ENCODE peak calls at places on chromosomes 13 and 19, in nine cellular contexts. J is H1; F is CD8-positive, alpha-beta memory T cell; H is AG04450; M is CD8-positive, alpha-beta T cell; G is cardiac muscle cell; N is suprapubic skin; A is mesendoderm; W is transverse colon. P is an unnamed sample.

GRCh38 chr19:48873476-48874308 is 1.5 kb downstream of the PPP1R15A start:
- DNase-seq in N (no peak), H (no peak), J (no peak), A (peak; percentile 89), W (no peak), F (no peak), M (no peak), G (no peak), P (peak; percentile 37)

GRCh38 chr19:47228168-47228936 is 2.6 kb downstream of the BBC3 start:
- DNase-seq in M (peak; percentile 48), G (peak; percentile 62), A (peak; percentile 71), F (peak; percentile 37), N (no peak), J (no peak), H (no peak), W (peak; percentile 74), P (peak; percentile 49)

GRCh38 chr19:53844849-53845246 is 20.7 kb upstream of the NLRP12 start:
- DNase-seq in M (no peak), A (no peak), J (no peak), H (no peak), W (no peak), F (no peak), G (no peak), N (no peak), P (no peak)

GRCh38 chr13:79003989-79004550 is 345.1 kb upstream of the OBI1 start:
- DNase-seq in W (no peak), A (no peak), H (no peak), J (no peak), M (no peak), G (no peak), N (no peak), F (no peak), P (no peak)

GRCh38 chr13:54852831-54853230 is 1824.2 kb downstream of the OLFM4 start:
- DNase-seq in H (no peak), W (no peak), M (no peak), F (no peak), G (no peak), A (no peak), N (no peak), J (no peak), P (no peak)

GRCh38 chr19:35295792-35296462 is 4.0 kb downstream of the MAG start:
- DNase-seq in W (peak; percentile 16), G (peak; percentile 43), H (no peak), N (no peak), J (no peak), F (no peak), A (no peak), M (peak; percentile 26), P (peak; percentile 65)

GRCh38 chr19:48405850-48406249 is 12.4 kb downstream of the GRIN2D start:
- DNase-seq in W (no peak), G (no peak), M (no peak), F (no peak), H (no peak), N (no peak), J (no peak), A (no peak), P (no peak)

GRCh38 chr19:42086770-42087550 is 11.0 kb downstream of the ZNF574 start:
- DNase-seq in N (no peak), F (no peak), H (no peak), G (no peak), W (no peak), A (no peak), M (no peak), J (no peak), P (no peak)

GRCh38 chr13:100301418-100301817 is 212.5 kb downstream of the PCCA start:
- DNase-seq in G (peak; percentile 13), W (no peak), M (no peak), J (no peak), A (no peak), F (no peak), H (no peak), N (no peak), P (no peak)

GRCh38 chr19:35119091-35119490 is 3.5 kb downstream of the FXYD3 start:
- DNase-seq in M (no peak), W (no peak), H (no peak), J (no peak), A (no peak), F (no peak), N (no peak), G (no peak), P (no peak)

GRCh38 chr13:113145496-113145895 is 13.0 kb upstream of the PROZ start:
- DNase-seq in H (no peak), W (no peak), F (no peak), A (no peak), M (no peak), G (no peak), N (no peak), J (no peak), P (no peak)

GRCh38 chr13:23674795-23675640 is 104.8 kb downstream of the TNFRSF19 start:
- DNase-seq in J (no peak), W (no peak), H (peak; percentile 92), M (no peak), F (no peak), A (no peak), N (no peak), G (no peak), P (no peak)

GRCh38 chr13:43545317-43545874 is 241.4 kb downstream of the ENOX1 start:
- DNase-seq in J (no peak), F (no peak), M (no peak), N (no peak), H (no peak), G (no peak), W (no peak), A (no peak), P (no peak)

GRCh38 chr19:6478815-6479214 is 2.8 kb downstream of the DENND1C start:
- DNase-seq in F (no peak), W (no peak), N (no peak), H (no peak), G (no peak), M (no peak), J (no peak), A (no peak), P (no peak)

GRCh38 chr19:6479836-6480398 is 1.7 kb downstream of the DENND1C start:
- DNase-seq in J (no peak), W (no peak), N (no peak), M (no peak), F (no peak), H (no peak), A (no peak), G (no peak), P (no peak)

GRCh38 chr19:6481541-6482342 is at the start of gene DENND1C:
- DNase-seq in N (no peak), A (peak; percentile 45), H (no peak), M (peak; percentile 70), F (peak; percentile 43), G (peak; percentile 54), J (no peak), W (peak; percentile 66), P (peak; percentile 34)

GRCh38 chr19:6482343-6482686 is 728 bp upstream of the DENND1C start:
- DNase-seq in M (no peak), J (no peak), A (no peak), H (no peak), W (no peak), F (no peak), G (no peak), N (no peak), P (no peak)

GRCh38 chr19:6480843-6481415 is 658 bp downstream of the DENND1C start:
- DNase-seq in F (no peak), H (no peak), A (no peak), N (no peak), J (no peak), W (no peak), M (no peak), G (no peak), P (no peak)
- H3K27ac ChIP-seq in F (peak overlapping the region; percentile 80), H (no peak overlapping the region), A (no peak overlapping the region), N (no peak overlapping the region), J (no peak overlapping the region), W (peak overlapping the region; percentile 62), M (peak overlapping the region; percentile 92), G (no peak overlapping the region), P (peak overlapping the region; percentile 84)

GRCh38 chr13:38688674-38689073 is 1.8 kb downstream of the FREM2 start:
- DNase-seq in J (no peak), H (no peak), N (no peak), G (no peak), M (no peak), A (no peak), F (no peak), W (no peak), P (no peak)
- H3K27ac ChIP-seq in J (no peak overlapping the region), H (no peak overlapping the region), N (no peak overlapping the region), G (no peak overlapping the region), M (no peak overlapping the region), A (no peak overlapping the region), F (no peak overlapping the region), W (no peak overlapping the region), P (no peak overlapping the region)

GRCh38 chr19:10601999-10602329 is 14.9 kb upstream of the AP1M2 start:
- DNase-seq in F (no peak), G (no peak), W (no peak), N (no peak), A (no peak), M (no peak), H (no peak), J (no peak), P (no peak)
- H3K27ac ChIP-seq in F (peak overlapping the region; percentile 16), G (no peak overlapping the region), W (no peak overlapping the region), N (no peak overlapping the region), A (no peak overlapping the region), M (no peak overlapping the region), H (no peak overlapping the region), J (no peak overlapping the region), P (no peak overlapping the region)

GRCh38 chr19:16088985-16089846 is 12.9 kb downstream of the TPM4 start:
- DNase-seq in N (no peak), J (no peak), G (no peak), H (no peak), A (no peak), W (no peak), F (no peak), M (no peak), P (no peak)
- H3K27ac ChIP-seq in N (no peak overlapping the region), J (no peak overlapping the region), G (no peak overlapping the region), H (no peak overlapping the region), A (no peak overlapping the region), W (peak overlapping the region; percentile 100), F (no peak overlapping the region), M (no peak overlapping the region), P (peak overlapping the region; percentile 34)

GRCh38 chr19:29662604-29663404 is 2.5 kb upstream of the PLEKHF1 start:
- DNase-seq in H (peak; percentile 85), W (peak; percentile 52), G (peak; percentile 11), N (no peak), A (peak; percentile 23), J (no peak), F (no peak), M (no peak), P (no peak)

GRCh38 chr19:29663861-29664752 is 1.2 kb upstream of the PLEKHF1 start:
- DNase-seq in G (no peak), M (no peak), W (no peak), N (no peak), H (no peak), A (peak; percentile 42), F (no peak), J (no peak), P (no peak)

GRCh38 chr19:29665215-29665825 is at the start of gene PLEKHF1:
- DNase-seq in J (no peak), M (peak; percentile 81), N (peak; percentile 93), W (peak; percentile 94), H (no peak), A (peak; percentile 83), F (peak; percentile 81), G (peak; percentile 92), P (peak; percentile 86)

GRCh38 chr19:29665826-29666633 is 769 bp downstream of the PLEKHF1 start:
- DNase-seq in H (no peak), N (no peak), F (no peak), W (peak; percentile 41), J (no peak), A (peak; percentile 79), G (peak; percentile 22), M (no peak), P (no peak)

GRCh38 chr19:29664753-29665214 is 477 bp upstream of the PLEKHF1 start:
- DNase-seq in M (no peak), H (no peak), W (no peak), G (no peak), N (no peak), F (no peak), J (no peak), A (no peak), P (no peak)
- H3K27ac ChIP-seq in M (peak overlapping the region; percentile 69), H (no peak overlapping the region), W (peak overlapping the region; percentile 90), G (no peak overlapping the region), N (peak overlapping the region; percentile 85), F (peak overlapping the region; percentile 69), J (no peak overlapping the region), A (no peak overlapping the region), P (peak overlapping the region; percentile 94)

P was measured in CD4-positive, CD25-positive, alpha-beta regulatory T cell.